ENCODE peak calls at places on chromosomes 16 and 17, in seven cellular contexts. G is GM12865, F is NB4, A is foreskin fibroblast, V is right lobe of liver, Y is HFF-Myc, O is fibroblast of lung. N is an unnamed sample.

GRCh38 chr16:21160276-21160675 is 1.8 kb downstream of the LDAF1 start:
- DNase-seq in Y (no peak), V (no peak), O (no peak), G (no peak), A (no peak), F (no peak), N (no peak)

GRCh38 chr16:10828851-10829331 is 10.3 kb upstream of the TVP23A start:
- DNase-seq in G (no peak), Y (peak; percentile 30), O (peak; percentile 86), A (peak; percentile 86), F (no peak), V (peak; percentile 94), N (no peak)

GRCh38 chr17:57915980-57916757 is 39.0 kb downstream of the CUEDC1 start:
- DNase-seq in O (no peak), A (peak; percentile 72), F (no peak), V (no peak), Y (peak; percentile 37), G (no peak), N (peak; percentile 42)

GRCh38 chr17:51722994-51723393 is 435.5 kb downstream of the CA10 start:
- DNase-seq in G (no peak), V (no peak), O (peak; percentile 4), A (no peak), F (no peak), Y (no peak), N (no peak)

GRCh38 chr17:35743911-35744328 is 9.1 kb downstream of the GAS2L2 start:
- DNase-seq in A (peak; percentile 68), G (peak; percentile 29), Y (no peak), O (peak; percentile 45), F (peak; percentile 80), V (no peak), N (no peak)

GRCh38 chr16:30953111-30953510 is 4.2 kb downstream of the ORAI3 start:
- DNase-seq in G (no peak), F (no peak), V (no peak), Y (no peak), A (no peak), O (no peak), N (no peak)

GRCh38 chr17:67212716-67213417 is 32.1 kb downstream of the HELZ start:
- DNase-seq in A (peak; percentile 78), V (no peak), G (no peak), F (peak; percentile 41), Y (no peak), O (peak; percentile 80), N (no peak)

GRCh38 chr17:40460585-40460975 is 17.3 kb downstream of the IGFBP4 start:
- DNase-seq in Y (no peak), F (no peak), V (no peak), A (peak; percentile 55), G (no peak), O (no peak), N (no peak)

GRCh38 chr16:54657058-54657708 is 273.5 kb upstream of the IRX5 start:
- DNase-seq in O (peak; percentile 78), G (no peak), F (no peak), A (no peak), V (peak; percentile 52), Y (peak; percentile 10), N (no peak)

GRCh38 chr16:84430860-84431259 is 62.5 kb downstream of the ATP2C2 start:
- DNase-seq in O (no peak), G (no peak), A (no peak), V (no peak), F (no peak), Y (no peak), N (no peak)

GRCh38 chr16:57134982-57135381 is 42.6 kb downstream of the CPNE2 start:
- DNase-seq in V (no peak), A (no peak), G (peak; percentile 46), F (no peak), O (no peak), Y (no peak), N (no peak)

GRCh38 chr16:10537946-10538345 is 42.5 kb downstream of the EMP2 start:
- DNase-seq in V (no peak), Y (no peak), G (no peak), A (no peak), O (no peak), F (no peak), N (no peak)

GRCh38 chr17:77273397-77274136 is 132.8 kb downstream of the SEC14L1 start:
- DNase-seq in A (no peak), V (no peak), F (peak; percentile 79), G (no peak), Y (no peak), O (no peak), N (no peak)

GRCh38 chr16:55474821-55475220 is 4.2 kb upstream of the MMP2 start:
- DNase-seq in Y (no peak), A (no peak), V (no peak), G (no peak), F (no peak), O (no peak), N (no peak)

GRCh38 chr17:10127819-10128375 is 70.5 kb downstream of the GAS7 start:
- DNase-seq in O (peak; percentile 92), Y (peak; percentile 85), V (no peak), F (peak; percentile 83), A (peak; percentile 91), G (no peak), N (no peak)

GRCh38 chr17:66737524-66737923 is 97.4 kb upstream of the CACNG5 start:
- DNase-seq in V (no peak), O (peak; percentile 61), G (no peak), Y (no peak), A (peak; percentile 72), F (no peak), N (peak; percentile 74)

GRCh38 chr16:11218324-11218962 is 37.6 kb downstream of the SOCS1 start:
- DNase-seq in A (no peak), G (no peak), Y (no peak), V (no peak), O (peak; percentile 18), F (peak; percentile 44), N (no peak)

GRCh38 chr16:87391324-87391949 is 699 bp upstream of the MAP1LC3B start:
- DNase-seq in G (no peak), O (peak; percentile 19), Y (no peak), V (peak; percentile 85), A (peak; percentile 71), F (no peak), N (peak; percentile 58)

GRCh38 chr16:87393680-87394055 is 1.5 kb downstream of the MAP1LC3B start:
- DNase-seq in O (no peak), A (no peak), F (no peak), G (no peak), V (no peak), Y (no peak), N (no peak)

GRCh38 chr16:87391950-87392822 is at the start of gene MAP1LC3B:
- DNase-seq in G (peak; percentile 98), V (peak; percentile 97), A (peak; percentile 99), O (peak; percentile 91), Y (peak; percentile 84), F (peak; percentile 97), N (peak; percentile 99)

GRCh38 chr16:87395181-87395842 is 3.2 kb downstream of the MAP1LC3B start:
- DNase-seq in O (no peak), Y (no peak), F (no peak), A (no peak), V (no peak), G (no peak), N (no peak)

GRCh38 chr16:87392823-87393679 is 915 bp downstream of the MAP1LC3B start:
- DNase-seq in F (peak; percentile 70), V (peak; percentile 68), G (peak; percentile 40), Y (no peak), A (peak; percentile 59), O (peak; percentile 59), N (peak; percentile 60)
- TF ChIP-seq CTCF in F (no peak), V (peak; percentile 36), G (peak; percentile 12), Y (peak; percentile 24), A (peak; percentile 27), O (peak; percentile 41), N (no peak)

DNA sequence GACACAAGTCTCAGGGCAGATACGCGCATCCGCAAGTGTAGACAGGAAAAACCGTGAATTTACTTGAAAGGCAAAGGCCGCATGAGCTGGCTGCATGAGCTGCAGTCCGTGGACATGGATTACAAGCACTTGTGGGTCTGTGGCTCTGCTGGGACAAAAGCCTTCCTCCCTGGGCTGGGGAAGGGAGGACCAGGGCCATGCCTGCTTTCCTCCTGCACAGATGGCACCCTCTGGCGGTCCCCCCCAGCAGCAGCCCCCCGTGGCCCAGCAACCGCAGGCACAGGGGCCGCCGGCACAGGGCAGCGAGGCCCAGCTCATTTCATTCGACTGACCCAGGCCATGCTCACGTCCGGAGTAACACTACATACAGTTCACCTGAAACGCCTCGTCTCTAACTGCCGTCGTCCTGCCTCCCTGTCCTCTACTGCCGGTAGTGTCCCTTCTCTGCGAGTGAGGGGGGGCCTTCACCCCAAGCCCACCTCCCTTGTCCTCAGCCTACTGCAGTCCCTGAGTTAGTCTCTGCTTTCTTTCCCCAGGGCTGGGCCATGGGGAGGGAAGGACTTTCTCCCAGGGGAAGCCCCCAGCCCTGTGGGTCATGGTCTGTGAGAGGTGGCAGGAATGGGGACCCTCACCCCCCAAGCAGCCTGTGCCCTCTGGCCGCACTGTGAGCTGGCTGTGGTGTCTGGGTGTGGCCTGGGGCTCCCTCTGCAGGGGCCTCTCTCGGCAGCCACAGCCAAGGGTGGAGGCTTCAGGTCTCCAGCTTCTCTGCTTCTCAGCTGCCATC is 1.7 kb upstream of the MRPL12 start:
- DNase-seq in O (no peak), A (peak; percentile 50), F (peak; percentile 57), G (no peak), Y (no peak), V (no peak), N (no peak)
- TF ChIP-seq CTCF in O (no peak), A (no peak), F (peak; percentile 22), G (peak; percentile 9), Y (no peak), V (no peak), N (no peak)

GRCh38 chr16:75003931-75004330 is 5.1 kb downstream of the ZNRF1 start:
- DNase-seq in V (no peak), A (no peak), Y (no peak), O (no peak), F (no peak), G (no peak), N (no peak)
- TF ChIP-seq CTCF in V (no peak), A (no peak), Y (no peak), O (no peak), F (no peak), G (no peak), N (no peak)

GRCh38 chr17:15236281-15237105 is 28.6 kb downstream of the PMP22 start:
- DNase-seq in F (peak; percentile 79), G (no peak), Y (no peak), A (peak; percentile 52), V (no peak), O (peak; percentile 25), N (no peak)

GRCh38 chr17:15238064-15238463 is 27.1 kb downstream of the PMP22 start:
- DNase-seq in F (peak; percentile 84), G (no peak), A (no peak), V (no peak), O (no peak), Y (no peak), N (no peak)

GRCh38 chr17:15233971-15234370 is 31.2 kb downstream of the PMP22 start:
- DNase-seq in Y (no peak), F (no peak), A (no peak), G (no peak), V (no peak), O (no peak), N (no peak)

GRCh38 chr17:15239471-15239870 is 25.7 kb downstream of the PMP22 start:
- DNase-seq in G (no peak), O (no peak), F (no peak), A (no peak), Y (no peak), V (no peak), N (no peak)

DNA sequence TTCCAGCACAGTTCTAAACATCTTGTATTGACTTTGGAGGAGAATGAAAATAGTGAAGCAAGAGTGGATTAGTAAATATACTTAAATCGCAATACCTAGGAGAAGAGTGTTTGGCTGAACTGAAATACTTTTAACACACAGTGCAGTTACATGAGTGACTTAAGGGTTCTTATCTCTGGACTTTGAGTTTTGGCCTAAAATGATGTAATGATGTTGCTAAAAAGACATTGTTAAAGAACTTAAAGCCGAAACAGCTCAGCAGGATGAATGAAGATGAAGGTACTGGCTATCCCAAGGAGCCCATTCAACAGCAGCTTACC is 28.1 kb downstream of the PMP22 start:
- DNase-seq in Y (no peak), F (no peak), G (no peak), A (no peak), V (no peak), O (no peak), N (no peak)
- TF ChIP-seq CTCF in Y (no peak), F (no peak), G (no peak), A (no peak), V (no peak), O (no peak), N (no peak)

N was measured in glutamatergic neuron.